ENCODE peak calls at places on chromosome 20, in six cellular contexts. W is tibial artery, K is astrocyte of the cerebellum, F is left lung, U is AG04450, J is fibroblast of the aortic adventitia. C is an unnamed sample.

GRCh38 chr20:49394757-49395156 is 87.7 kb downstream of the KCNB1 start:
- DNase-seq in U (no peak), J (no peak), F (no peak), K (no peak), W (no peak), C (no peak)

GRCh38 chr20:10508468-10509251 is 73.6 kb downstream of the SLX4IP start:
- DNase-seq in J (peak), K (no peak), F (no peak), U (no peak), W (peak), C (no peak)

GRCh38 chr20:47357296-47358051 is 975 bp upstream of the ZMYND8 start:
- DNase-seq in J (peak), U (peak), W (peak), K (no peak), F (peak), C (peak)

GRCh38 chr20:41287327-41287726 is 30.2 kb downstream of the ZHX3 start:
- DNase-seq in J (peak), F (no peak), W (no peak), U (peak), K (no peak), C (peak)

GRCh38 chr20:32495217-32495565 is 89.9 kb downstream of the NOL4L start:
- DNase-seq in W (no peak), F (no peak), K (no peak), J (no peak), U (no peak), C (no peak)

GRCh38 chr20:25025091-25025861 is 32.7 kb downstream of the ACSS1 start:
- DNase-seq in J (no peak), U (no peak), W (peak), F (peak), K (no peak), C (no peak)

GRCh38 chr20:51750037-51750769 is 18.0 kb downstream of the ATP9A start:
- DNase-seq in K (peak), U (peak), F (peak), J (peak), W (peak), C (peak)

GRCh38 chr20:57662313-57663240 is 42.4 kb upstream of the ZBP1 start:
- DNase-seq in W (peak), K (no peak), J (no peak), U (no peak), F (peak), C (no peak)

GRCh38 chr20:61776491-61776890 is 289.2 kb downstream of the TAF4 start:
- DNase-seq in U (no peak), J (no peak), K (no peak), F (no peak), W (no peak), C (no peak)

GRCh38 chr20:48656661-48657211 is 171.1 kb downstream of the PREX1 start:
- DNase-seq in F (no peak), K (no peak), J (no peak), U (no peak), W (no peak), C (peak)

GRCh38 chr20:61508301-61508700 is 256.2 kb downstream of the CDH4 start:
- DNase-seq in F (no peak), J (no peak), K (no peak), W (no peak), U (no peak), C (no peak)

GRCh38 chr20:63145156-63145555 is 70.8 kb downstream of the YTHDF1 start:
- DNase-seq in J (no peak), K (no peak), U (no peak), W (no peak), F (no peak), C (no peak)

GRCh38 chr20:50958733-50959542 is at the start of gene MOCS3:
- DNase-seq in W (peak), F (peak), U (peak), J (peak), K (peak), C (peak)

GRCh38 chr20:14404515-14404914 is 67.1 kb upstream of the FLRT3 start:
- DNase-seq in U (no peak), W (no peak), K (no peak), J (no peak), F (no peak), C (no peak)

GRCh38 chr20:47606414-47607207 is 104.9 kb downstream of the NCOA3 start:
- DNase-seq in U (no peak), K (no peak), F (no peak), W (no peak), J (no peak), C (no peak)

GRCh38 chr20:48275325-48275724 is 490.0 kb upstream of the SULF2 start:
- DNase-seq in K (no peak), J (peak), W (no peak), U (no peak), F (no peak), C (no peak)

GRCh38 chr20:61810709-61811565 is 254.7 kb downstream of the TAF4 start:
- DNase-seq in K (no peak), J (no peak), W (no peak), U (no peak), F (no peak), C (no peak)

DNA sequence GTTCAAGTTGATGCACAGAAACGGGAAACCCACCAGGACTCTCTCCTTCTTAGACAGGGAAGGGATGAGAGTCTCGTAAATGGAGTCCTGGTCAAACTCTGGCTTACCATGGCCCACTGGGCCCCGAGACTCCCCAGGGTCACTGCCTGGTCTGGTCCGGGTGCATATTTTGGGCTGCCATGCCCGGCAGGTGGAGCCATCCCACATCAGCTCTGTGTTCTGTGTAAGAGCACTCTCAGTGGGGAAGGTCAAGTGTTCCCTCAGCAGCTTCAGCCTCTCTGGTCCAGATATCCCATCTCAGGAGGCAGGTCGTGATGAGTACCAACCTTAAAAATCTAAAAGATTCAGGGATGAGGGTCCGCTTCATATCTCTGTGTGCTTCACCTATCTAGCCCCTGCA is 138.8 kb downstream of the EDN3 start:
- DNase-seq in W (no peak), U (no peak), J (no peak), K (no peak), F (no peak), C (peak)
- TF ChIP-seq CTCF in W (no peak), U (no peak), J (no peak), K (no peak), F (no peak), C (no peak)

GRCh38 chr20:44089987-44090674 is 96.9 kb downstream of the JPH2 start:
- DNase-seq in J (peak), U (no peak), F (no peak), K (no peak), W (peak), C (peak)

GRCh38 chr20:44093249-44093582 is 93.8 kb downstream of the JPH2 start:
- DNase-seq in F (no peak), U (no peak), J (no peak), W (no peak), K (no peak), C (no peak)

GRCh38 chr20:44087857-44088120 is 99.2 kb downstream of the JPH2 start:
- DNase-seq in K (no peak), W (no peak), J (no peak), F (no peak), U (no peak), C (no peak)

GRCh38 chr20:44092551-44093248 is 94.3 kb downstream of the JPH2 start:
- DNase-seq in W (no peak), K (peak), U (no peak), J (peak), F (no peak), C (peak)

GRCh38 chr20:44091026-44091425 is 96.0 kb downstream of the JPH2 start:
- DNase-seq in K (no peak), U (no peak), J (peak), W (no peak), F (no peak), C (no peak)
- TF ChIP-seq CTCF in K (no peak), U (peak), J (no peak), W (no peak), F (no peak), C (no peak)

GRCh38 chr20:46323557-46323956 is 15.3 kb upstream of the CDH22 start:
- DNase-seq in J (no peak), U (no peak), F (no peak), W (no peak), K (no peak), C (no peak)

GRCh38 chr20:46327557-46327956 is 19.3 kb upstream of the CDH22 start:
- DNase-seq in U (no peak), J (no peak), F (no peak), W (no peak), K (no peak), C (no peak)

GRCh38 chr20:46325788-46326472 is 17.6 kb upstream of the CDH22 start:
- DNase-seq in W (no peak), J (no peak), F (no peak), K (no peak), U (no peak), C (no peak)

GRCh38 chr20:46324379-46324778 is 16.1 kb upstream of the CDH22 start:
- DNase-seq in K (no peak), U (no peak), W (no peak), F (no peak), J (no peak), C (no peak)

GRCh38 chr20:46324960-46325703 is 16.8 kb upstream of the CDH22 start:
- DNase-seq in W (no peak), K (no peak), U (no peak), J (peak), F (no peak), C (peak)
- TF ChIP-seq CTCF in W (no peak), K (peak), U (peak), J (peak), F (no peak), C (peak)

GRCh38 chr20:21693322-21693721 is 12.1 kb upstream of the PAX1 start:
- DNase-seq in U (no peak), J (no peak), K (no peak), W (no peak), F (no peak), C (peak)
- TF ChIP-seq CTCF in U (no peak), J (no peak), K (no peak), W (no peak), F (no peak), C (peak)

GRCh38 chr20:2751868-2752630 is 48.4 kb downstream of the CPXM1 start:
- DNase-seq in K (no peak), W (no peak), J (no peak), U (no peak), F (no peak), C (no peak)
- TF ChIP-seq CTCF in K (no peak), W (no peak), J (no peak), U (no peak), F (no peak), C (no peak)

GRCh38 chr20:461254-462198 is 807 bp downstream of the TBC1D20 start:
- DNase-seq in J (peak), W (peak), F (peak), K (no peak), U (no peak), C (peak)

GRCh38 chr20:460707-461106 is 1.6 kb downstream of the TBC1D20 start:
- DNase-seq in U (no peak), W (peak), F (no peak), J (peak), K (no peak), C (peak)

GRCh38 chr20:460180-460579 is 2.2 kb downstream of the TBC1D20 start:
- DNase-seq in K (no peak), U (no peak), J (no peak), F (no peak), W (no peak), C (no peak)

GRCh38 chr20:458766-459165 is 3.6 kb downstream of the TBC1D20 start:
- DNase-seq in F (no peak), U (no peak), J (no peak), W (no peak), K (no peak), C (no peak)

DNA sequence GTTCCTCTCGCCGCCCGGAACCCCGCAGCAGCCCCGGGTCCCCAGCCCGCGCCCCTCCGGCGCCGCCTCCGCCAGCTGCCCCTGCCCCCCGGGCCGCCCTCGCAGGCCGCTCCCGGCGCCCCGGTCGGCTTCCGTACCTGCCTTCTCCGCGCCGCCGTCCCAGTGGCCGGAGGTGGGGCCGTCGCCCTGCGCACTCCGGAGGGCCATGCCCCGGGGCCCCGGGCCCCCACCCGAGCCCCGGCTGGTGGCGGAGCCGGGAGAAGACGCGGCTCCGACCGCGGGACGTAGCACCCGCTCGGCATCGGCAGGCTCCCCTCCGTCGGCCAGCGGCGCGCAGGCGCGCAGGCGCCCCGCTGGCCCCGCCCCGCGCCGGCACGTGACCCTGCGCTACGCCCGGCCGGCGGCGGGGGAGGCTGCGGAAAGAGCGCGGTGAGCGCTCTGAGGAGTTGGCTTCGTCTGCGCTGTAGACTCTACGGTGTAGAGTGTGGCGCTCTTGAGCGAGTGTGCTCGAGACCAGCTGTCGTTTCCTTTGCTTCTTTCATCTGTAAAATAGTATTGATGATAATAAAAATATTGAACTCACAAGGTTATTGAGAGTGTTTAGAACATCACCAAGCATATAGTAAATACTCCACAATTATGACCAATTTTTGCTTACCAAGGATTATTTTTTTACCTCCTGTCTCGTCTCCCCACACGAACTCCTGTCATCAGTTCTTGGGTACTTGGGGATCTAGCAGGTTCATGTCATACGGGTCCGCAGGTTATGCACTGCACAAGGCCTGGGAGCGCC is at the start of gene TBC1D20:
- DNase-seq in J (peak), W (peak), K (peak), F (peak), U (peak), C (peak)
- TF ChIP-seq CTCF in J (peak), W (no peak), K (peak), F (no peak), U (peak), C (no peak)

GRCh38 chr20:19802492-19803158 is 44.6 kb downstream of the RIN2 start:
- DNase-seq in U (no peak), W (no peak), J (no peak), F (no peak), K (no peak), C (peak)
- TF ChIP-seq CTCF in U (peak), W (no peak), J (peak), F (peak), K (peak), C (peak)

GRCh38 chr20:17140894-17141293 is 85.9 kb upstream of the PCSK2 start:
- DNase-seq in K (no peak), W (no peak), U (no peak), F (no peak), J (no peak), C (no peak)

GRCh38 chr20:17137692-17138091 is 89.1 kb upstream of the PCSK2 start:
- DNase-seq in J (no peak), W (no peak), U (no peak), F (no peak), K (no peak), C (no peak)

GRCh38 chr20:17142666-17143065 is 84.2 kb upstream of the PCSK2 start:
- DNase-seq in W (no peak), F (no peak), U (no peak), J (no peak), K (no peak), C (no peak)

DNA sequence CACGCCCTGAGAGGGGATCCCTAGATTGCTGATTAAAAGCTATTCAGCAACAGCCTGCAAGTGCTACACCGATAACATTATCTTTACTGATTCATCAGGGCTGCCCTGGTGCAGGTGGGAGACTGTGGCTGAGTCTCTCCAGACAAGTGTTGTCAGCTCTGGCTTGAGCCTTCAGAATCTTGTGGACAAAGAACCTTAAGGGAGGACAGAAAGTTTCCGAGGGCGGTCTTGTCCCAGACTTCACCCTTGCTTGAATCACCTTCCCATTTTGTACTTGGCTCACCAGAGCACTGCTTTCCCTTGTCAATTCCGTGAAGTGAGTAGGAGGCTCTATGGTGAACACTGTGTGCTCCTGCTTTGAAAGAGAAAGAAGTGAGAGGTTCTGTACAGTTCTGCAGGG is 88.6 kb upstream of the PCSK2 start:
- DNase-seq in U (no peak), F (no peak), J (no peak), W (no peak), K (no peak), C (no peak)
- TF ChIP-seq CTCF in U (no peak), F (no peak), J (no peak), W (no peak), K (no peak), C (no peak)

DNA sequence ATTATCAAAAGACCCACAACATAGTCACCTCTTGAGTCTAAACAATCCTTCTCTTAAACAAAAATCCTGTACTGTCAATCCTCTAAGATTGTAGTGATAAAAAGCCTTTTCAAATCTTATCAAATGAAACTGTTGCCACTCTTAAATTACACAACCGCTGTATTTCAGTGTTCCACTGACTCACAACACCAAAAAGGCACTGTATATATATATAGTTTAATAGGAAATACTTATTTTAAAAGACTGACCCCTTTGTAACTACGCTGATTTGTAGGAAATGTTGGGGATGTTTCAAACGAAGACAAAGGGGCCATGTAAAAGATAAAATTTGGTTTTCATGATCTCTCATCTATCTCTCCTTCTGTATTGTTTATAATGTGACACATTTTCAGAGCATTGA is 14.1 kb downstream of the CPNE1 start:
- DNase-seq in J (no peak), W (no peak), F (no peak), K (no peak), U (no peak), C (no peak)
- TF ChIP-seq CTCF in J (no peak), W (no peak), F (no peak), K (no peak), U (no peak), C (no peak)